ENCODE peak calls at places on chromosomes 13 and 19, in six cellular contexts. D, U, I, O, L and E are unnamed samples.

GRCh38 chr13:27168870-27169525 is 2.6 kb downstream of the USP12 start:
- DNase-seq in U (no peak), L (no peak), O (no peak), I (no peak), D (no peak), E (no peak)

GRCh38 chr19:29609636-29610035 is 3.6 kb downstream of the POP4 start:
- DNase-seq in D (no peak), I (no peak), O (peak), L (no peak), U (no peak), E (no peak)

GRCh38 chr13:73851104-73851503 is 283.1 kb downstream of the KLF12 start:
- DNase-seq in D (no peak), L (no peak), O (no peak), U (no peak), I (no peak), E (no peak)

GRCh38 chr13:40406405-40407138 is 259.9 kb downstream of the FOXO1 start:
- DNase-seq in O (no peak), I (no peak), D (no peak), U (no peak), L (no peak), E (no peak)

GRCh38 chr13:90305796-90306195 is 1041.7 kb upstream of the MIR17HG start:
- DNase-seq in L (no peak), U (no peak), O (no peak), D (no peak), I (no peak), E (no peak)

GRCh38 chr13:28558126-28558525 is 63.2 kb upstream of the FLT1 start:
- DNase-seq in U (no peak), L (no peak), D (no peak), O (no peak), I (no peak), E (no peak)

GRCh38 chr13:102183509-102184182 is 218.2 kb downstream of the FGF14 start:
- DNase-seq in D (no peak), U (no peak), L (no peak), O (no peak), I (no peak), E (no peak)

GRCh38 chr19:1819211-1819975 is 7.3 kb upstream of the ATP8B3 start:
- DNase-seq in L (no peak), U (no peak), I (no peak), O (no peak), D (no peak), E (no peak)

GRCh38 chr13:71831716-71832115 is 35.3 kb downstream of the DACH1 start:
- DNase-seq in D (no peak), O (no peak), L (no peak), U (no peak), I (no peak), E (no peak)

GRCh38 chr19:8158411-8159074 is 9.2 kb upstream of the FBN3 start:
- DNase-seq in L (peak), I (peak), D (no peak), O (peak), U (peak), E (no peak)

GRCh38 chr19:55640577-55641375 is at the start of gene ZNF580:
- DNase-seq in L (peak), U (peak), D (no peak), I (peak), O (peak), E (peak)

GRCh38 chr13:33639640-33640080 is 178.3 kb upstream of the RFC3 start:
- DNase-seq in U (no peak), I (no peak), O (no peak), L (no peak), D (no peak), E (no peak)

DNA sequence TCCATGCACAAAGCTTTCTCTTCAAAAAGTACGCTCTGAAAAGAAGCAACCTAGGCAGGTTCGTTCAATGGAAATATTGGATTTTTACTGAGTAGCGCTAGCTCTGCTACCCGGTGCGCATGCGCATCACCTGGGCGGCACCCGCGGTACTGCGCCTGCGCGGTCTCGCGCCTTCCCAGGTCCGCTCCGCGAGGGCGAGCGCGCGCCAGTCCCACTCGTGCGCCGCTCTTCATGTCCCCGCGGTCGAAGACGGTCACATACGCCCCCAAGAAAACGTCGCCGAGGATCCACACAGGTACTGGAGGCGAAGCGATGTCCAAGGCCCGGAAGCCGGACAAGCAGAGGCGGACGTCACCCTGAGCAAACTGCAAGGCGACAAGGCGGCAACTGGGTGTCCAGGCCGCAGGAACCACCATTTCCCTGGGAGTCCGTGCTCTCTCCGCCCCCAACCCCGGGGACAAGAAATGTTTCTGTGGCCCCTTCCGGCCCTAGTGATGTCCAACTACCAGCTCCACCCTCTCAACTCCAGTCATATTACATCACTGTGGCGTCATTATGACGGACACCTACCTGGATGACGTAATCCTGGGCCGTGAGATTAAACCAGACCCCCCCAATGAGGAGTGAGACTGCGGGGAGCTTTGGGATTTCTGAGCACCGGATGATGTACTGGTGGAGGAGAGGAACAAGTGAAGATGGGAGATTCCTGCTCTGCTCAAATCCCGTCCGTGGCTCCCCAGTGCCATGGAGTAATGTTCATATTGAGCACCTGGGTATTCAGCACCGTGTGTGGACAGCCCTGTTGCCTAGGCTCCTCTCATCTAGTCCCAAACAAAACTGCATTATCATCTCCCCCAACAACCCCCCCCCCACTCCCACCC is 4.8 kb upstream of the KCNC3 start:
- DNase-seq in O (peak), L (no peak), D (no peak), I (peak), U (peak), E (peak)
- TF ChIP-seq CTCF in O (no peak), L (no peak), D (peak), I (peak), U (no peak), E (no peak)

DNA sequence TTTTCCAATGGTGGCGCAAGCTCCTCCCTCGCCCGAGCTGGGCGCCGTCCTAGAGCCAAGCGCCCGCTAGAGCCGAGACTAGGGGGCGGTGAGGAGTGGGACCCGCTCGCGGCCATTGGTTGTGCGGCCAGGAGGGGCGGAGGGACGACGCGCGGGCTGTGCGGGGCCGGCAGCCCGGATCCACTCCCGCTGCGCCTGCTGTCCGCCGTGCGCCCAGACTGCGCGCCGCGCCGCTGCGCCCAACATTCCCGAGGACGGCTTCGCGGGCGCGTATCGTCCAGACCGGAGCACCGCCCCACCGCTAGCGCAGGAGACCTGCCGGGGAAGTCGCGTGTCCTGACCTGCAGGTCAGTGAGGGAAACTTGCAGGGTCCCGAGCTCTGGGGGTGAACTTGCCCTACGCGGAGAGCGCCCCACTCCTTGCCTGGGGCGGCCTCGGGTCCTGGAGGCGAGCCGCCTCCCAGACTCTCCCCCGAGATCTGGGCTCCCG is at the start of gene SERTM1:
- DNase-seq in I (no peak), D (no peak), O (no peak), U (peak), L (peak), E (no peak)
- TF ChIP-seq CTCF in I (no peak), D (no peak), O (no peak), U (no peak), L (no peak), E (no peak)

GRCh38 chr13:35872369-35872768 is 258.8 kb downstream of the DCLK1 start:
- DNase-seq in I (no peak), O (no peak), L (no peak), U (no peak), D (no peak), E (no peak)

GRCh38 chr13:35865341-35866240 is 265.6 kb downstream of the DCLK1 start:
- DNase-seq in U (no peak), O (no peak), I (no peak), D (no peak), L (no peak), E (no peak)

GRCh38 chr13:35871561-35871960 is 259.6 kb downstream of the DCLK1 start:
- DNase-seq in U (no peak), O (no peak), D (no peak), I (no peak), L (no peak), E (no peak)

GRCh38 chr13:35866801-35867200 is 264.4 kb downstream of the DCLK1 start:
- DNase-seq in D (no peak), O (no peak), U (no peak), L (no peak), I (no peak), E (no peak)
- TF ChIP-seq CTCF in D (no peak), O (no peak), U (no peak), L (no peak), I (no peak), E (no peak)

GRCh38 chr13:34886987-34887386 is 55.1 kb upstream of the NBEA start:
- DNase-seq in O (no peak), I (no peak), L (no peak), U (no peak), D (no peak), E (no peak)

GRCh38 chr13:34886476-34886875 is 55.6 kb upstream of the NBEA start:
- DNase-seq in U (no peak), L (no peak), I (no peak), D (no peak), O (no peak), E (no peak)

GRCh38 chr13:34883381-34883780 is 58.7 kb upstream of the NBEA start:
- DNase-seq in L (no peak), I (no peak), D (no peak), U (no peak), O (no peak), E (no peak)

GRCh38 chr13:34884366-34884765 is 57.7 kb upstream of the NBEA start:
- DNase-seq in L (no peak), O (no peak), D (no peak), I (no peak), U (no peak), E (no peak)
- TF ChIP-seq CTCF in L (no peak), O (no peak), D (no peak), I (no peak), U (no peak), E (no peak)

GRCh38 chr13:51767100-51767499 is 36.9 kb downstream of the DHRS12 start:
- DNase-seq in L (peak), U (no peak), I (no peak), D (no peak), O (no peak), E (peak)
- TF ChIP-seq CTCF in L (no peak), U (peak), I (no peak), D (no peak), O (no peak), E (no peak)

DNA sequence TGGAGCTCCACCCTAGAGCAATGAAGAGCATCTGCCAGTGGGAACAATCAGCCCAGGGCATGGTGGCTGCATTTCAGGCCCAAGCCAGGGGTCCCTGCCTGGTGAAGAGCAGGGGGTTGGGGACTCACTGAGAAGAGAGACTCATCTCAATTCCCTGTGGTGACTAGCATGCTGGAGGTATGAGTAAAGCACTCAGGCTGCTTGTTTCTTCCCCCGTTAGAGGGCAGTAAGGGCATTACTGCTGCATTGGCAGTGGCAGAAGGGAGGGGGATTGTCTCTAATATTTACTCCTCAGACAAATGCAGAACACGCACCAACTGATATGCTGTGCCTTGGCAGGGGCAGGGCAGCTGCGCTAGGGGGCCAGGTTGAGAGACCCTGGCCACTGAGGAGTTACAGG is 329.1 kb downstream of the SLITRK5 start:
- DNase-seq in I (no peak), U (no peak), L (no peak), D (no peak), O (no peak), E (no peak)
- TF ChIP-seq CTCF in I (no peak), U (no peak), L (no peak), D (no peak), O (no peak), E (no peak)

GRCh38 chr19:9711815-9712214 is 36.9 kb upstream of the ZNF562 start:
- DNase-seq in I (no peak), O (no peak), L (no peak), U (no peak), D (no peak), E (no peak)
- TF ChIP-seq CTCF in I (no peak), O (no peak), L (no peak), U (no peak), D (no peak), E (no peak)

DNA sequence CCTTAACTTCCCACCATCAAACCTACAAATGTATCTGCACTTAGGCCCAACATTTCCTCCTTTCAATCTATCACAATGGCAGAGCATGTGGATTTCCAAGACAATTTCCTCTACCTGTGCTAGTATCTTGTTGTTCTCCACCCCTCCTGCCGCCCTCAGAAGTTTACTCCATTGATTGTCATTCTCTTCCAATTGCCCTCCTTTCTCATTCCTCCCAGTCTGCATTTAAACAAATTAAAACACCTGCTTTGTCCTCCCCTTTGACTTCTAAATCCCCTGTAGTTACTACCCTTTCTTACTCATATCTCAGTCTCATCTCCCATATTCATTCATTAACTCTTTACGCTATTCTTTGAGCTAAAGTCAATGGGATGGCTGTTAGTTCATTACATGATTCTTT is 370.6 kb downstream of the DIAPH3 start:
- DNase-seq in I (no peak), D (no peak), L (no peak), U (no peak), O (no peak), E (no peak)
- TF ChIP-seq CTCF in I (no peak), D (no peak), L (no peak), U (no peak), O (no peak), E (no peak)

GRCh38 chr19:11242864-11243797 is 3.7 kb downstream of the ANGPTL8 start:
- DNase-seq in L (peak), O (peak), U (peak), D (peak), I (peak), E (peak)
- TF ChIP-seq CTCF in L (peak), O (peak), U (peak), D (no peak), I (peak), E (peak)